ENCODE peak calls at places on chromosomes 1 and 21, in four cellular contexts. One of them, this sample, is unnamed.

GRCh38 chr1:224669400-224669799 is 53.3 kb downstream of the CNIH3 start:
- DNase-seq in cardiac fibroblast: no peak
- DNase-seq in aorta: no peak
- DNase-seq in frontal cortex: no peak
- DNase-seq in this sample: no peak

GRCh38 chr1:9200441-9200840 is 34.1 kb upstream of the H6PD start:
- DNase-seq in cardiac fibroblast: no peak
- DNase-seq in aorta: no peak
- DNase-seq in frontal cortex: no peak
- DNase-seq in this sample: no peak

GRCh38 chr1:169133801-169134558 is 27.5 kb downstream of the ATP1B1 start:
- DNase-seq in frontal cortex: no peak
- DNase-seq in aorta: no peak
- DNase-seq in cardiac fibroblast: peak
- DNase-seq in this sample: peak

GRCh38 chr1:240455228-240455821 is 156.6 kb downstream of the GREM2 start:
- DNase-seq in frontal cortex: no peak
- DNase-seq in aorta: no peak
- DNase-seq in cardiac fibroblast: peak
- DNase-seq in this sample: no peak

GRCh38 chr1:230084408-230085177 is 17.6 kb downstream of the GALNT2 start:
- DNase-seq in cardiac fibroblast: peak
- DNase-seq in frontal cortex: peak
- DNase-seq in aorta: peak
- DNase-seq in this sample: peak

GRCh38 chr21:37346841-37347430 is 19.6 kb upstream of the DYRK1A start:
- DNase-seq in frontal cortex: no peak
- DNase-seq in aorta: no peak
- DNase-seq in cardiac fibroblast: no peak
- DNase-seq in this sample: no peak

GRCh38 chr1:17538428-17539130 is 919 bp upstream of the ARHGEF10L start:
- DNase-seq in aorta: peak
- DNase-seq in cardiac fibroblast: no peak
- DNase-seq in frontal cortex: no peak
- DNase-seq in this sample: no peak

GRCh38 chr1:186102107-186102506 is 272.9 kb downstream of the TPR start:
- DNase-seq in cardiac fibroblast: no peak
- DNase-seq in aorta: no peak
- DNase-seq in frontal cortex: no peak
- DNase-seq in this sample: no peak

GRCh38 chr21:43193088-43193650 is 24.4 kb downstream of the CRYAA start:
- DNase-seq in frontal cortex: no peak
- DNase-seq in aorta: no peak
- DNase-seq in cardiac fibroblast: no peak
- DNase-seq in this sample: no peak

GRCh38 chr1:223143760-223144248 is 756 bp upstream of the TLR5 start:
- DNase-seq in cardiac fibroblast: no peak
- DNase-seq in frontal cortex: no peak
- DNase-seq in aorta: no peak
- DNase-seq in this sample: peak

GRCh38 chr1:180083164-180083563 is 71.5 kb upstream of the QSOX1 start:
- DNase-seq in frontal cortex: no peak
- DNase-seq in aorta: no peak
- DNase-seq in cardiac fibroblast: no peak
- DNase-seq in this sample: no peak

GRCh38 chr1:76865696-76866291 is 1.5 kb upstream of the ST6GALNAC5 start:
- DNase-seq in frontal cortex: no peak
- DNase-seq in aorta: no peak
- DNase-seq in cardiac fibroblast: no peak
- DNase-seq in this sample: no peak

GRCh38 chr1:17438176-17438976 is 1.1 kb downstream of the RCC2 start:
- DNase-seq in aorta: peak
- DNase-seq in frontal cortex: peak
- DNase-seq in cardiac fibroblast: peak
- DNase-seq in this sample: no peak

This sample was measured in T47D.